ENCODE peak calls at places on chromosomes 1 and 21, in eight cellular contexts. S is CD4-positive, alpha-beta T cell; D is iris pigment epithelial cell; R is Right ventricle myocardium superior; G is stimulated activated CD4-positive, alpha-beta T cell treated with anti-CD3 and anti-CD28 coated beads, Interleukin-4, amount 100 ng/mL, for 1 hour; X is AG09319; B is T-helper 9 cell; M is stimulated activated CD8-positive, alpha-beta memory T cell treated with anti-CD3 and anti-CD28 coated beads, Interleukin-12 subunit alpha, Interleukin-12 subunit beta, amount 100 ng/mL, for 4 hours. A is an unnamed sample.

GRCh38 chr1:28354121-28354520 is 15.4 kb upstream of the PHACTR4 start:
- DNase-seq in B (no peak), D (peak), G (no peak), M (no peak), X (no peak), S (no peak), R (no peak), A (peak)

GRCh38 chr1:228500901-228501871 is 14.0 kb downstream of the RNF187 start:
- DNase-seq in X (peak), G (peak), B (peak), R (peak), M (peak), D (peak), S (peak), A (peak)

GRCh38 chr1:159804924-159805323 is 2.8 kb downstream of the FCRL6 start:
- DNase-seq in X (no peak), R (no peak), G (no peak), D (peak), B (no peak), M (no peak), S (no peak), A (no peak)

GRCh38 chr1:183753464-183753891 is 51.4 kb upstream of the RGL1 start:
- DNase-seq in S (no peak), M (no peak), B (no peak), G (no peak), D (peak), R (no peak), X (no peak), A (peak)

GRCh38 chr1:204729516-204729915 is 44.0 kb upstream of the LRRN2 start:
- DNase-seq in B (no peak), X (no peak), D (no peak), M (no peak), S (no peak), R (no peak), G (no peak), A (no peak)

GRCh38 chr21:44867999-44868700 is 5.3 kb downstream of the PTTG1IP start:
- DNase-seq in S (peak), D (no peak), X (no peak), R (peak), B (peak), M (no peak), G (no peak), A (no peak)

GRCh38 chr1:31954607-31955283 is 16.6 kb upstream of the PTP4A2 start:
- DNase-seq in B (no peak), R (peak), S (no peak), M (no peak), G (no peak), X (peak), D (peak), A (peak)

GRCh38 chr1:7229696-7230095 is 444.4 kb downstream of the CAMTA1 start:
- DNase-seq in X (no peak), S (no peak), B (no peak), R (no peak), G (no peak), D (no peak), M (no peak), A (no peak)

GRCh38 chr1:203792491-203792890 is 2.9 kb upstream of the ZBED6 start:
- DNase-seq in B (no peak), M (no peak), G (no peak), R (no peak), S (no peak), X (no peak), D (no peak), A (no peak)

GRCh38 chr1:63304410-63304809 is 18.0 kb upstream of the FOXD3 start:
- DNase-seq in R (no peak), B (no peak), D (no peak), M (no peak), S (no peak), X (no peak), G (no peak), A (no peak)

GRCh38 chr1:228087771-228088251 is 5.3 kb downstream of the ARF1 start:
- DNase-seq in S (no peak), X (peak), B (no peak), G (no peak), M (no peak), R (peak), D (peak), A (peak)

GRCh38 chr1:219761208-219761860 is 148.4 kb upstream of the ZC3H11B start:
- DNase-seq in R (no peak), D (no peak), M (no peak), B (no peak), X (no peak), G (no peak), S (no peak), A (no peak)

GRCh38 chr1:42343049-42343448 is 8.0 kb upstream of the FOXJ3 start:
- DNase-seq in G (no peak), D (no peak), B (no peak), S (no peak), X (no peak), M (no peak), R (no peak), A (no peak)

GRCh38 chr1:178529364-178530036 is 16.6 kb downstream of the TEX35 start:
- DNase-seq in B (no peak), G (no peak), X (no peak), R (no peak), S (no peak), D (no peak), M (no peak), A (no peak)

GRCh38 chr1:231423648-231424047 is 1.6 kb upstream of the EGLN1 start:
- DNase-seq in G (no peak), S (no peak), D (no peak), R (no peak), X (no peak), M (no peak), B (no peak), A (no peak)

GRCh38 chr1:230548997-230549396 is 93.3 kb upstream of the COG2 start:
- DNase-seq in R (no peak), M (no peak), D (no peak), S (no peak), X (no peak), G (no peak), B (no peak), A (no peak)

GRCh38 chr1:40794915-40795715 is 11.5 kb downstream of the KCNQ4 start:
- DNase-seq in R (no peak), S (no peak), D (no peak), X (no peak), G (no peak), B (no peak), M (no peak), A (no peak)

GRCh38 chr1:25247829-25248754 is 838 bp upstream of the RSRP1 start:
- DNase-seq in B (no peak), S (no peak), R (no peak), M (no peak), G (no peak), D (no peak), X (no peak), A (no peak)